ENCODE peak calls at places on chromosomes 11 and 22, in four cellular contexts. One of them, this sample, is unnamed.

GRCh38 chr11:14190992-14191773 is 167.8 kb downstream of the RRAS2 start:
- DNase-seq in heart left ventricle: no peak
- DNase-seq in uterus: no peak
- DNase-seq in H1: no peak
- DNase-seq in this sample: no peak

GRCh38 chr22:28105988-28106387 is 186.9 kb upstream of the PITPNB start:
- DNase-seq in H1: no peak
- DNase-seq in uterus: no peak
- DNase-seq in heart left ventricle: no peak
- DNase-seq in this sample: no peak

GRCh38 chr11:129862123-129862522 is 33.3 kb downstream of the NFRKB start:
- DNase-seq in uterus: no peak
- DNase-seq in heart left ventricle: no peak
- DNase-seq in H1: no peak
- DNase-seq in this sample: peak; percentile 14

GRCh38 chr22:23566716-23567475 is 13.2 kb downstream of the IGLL1 start:
- DNase-seq in heart left ventricle: no peak
- DNase-seq in H1: no peak
- DNase-seq in uterus: no peak
- DNase-seq in this sample: no peak

GRCh38 chr11:35247428-35247827 is 108.5 kb downstream of the CD44 start:
- DNase-seq in H1: no peak
- DNase-seq in uterus: no peak
- DNase-seq in heart left ventricle: no peak
- DNase-seq in this sample: no peak

GRCh38 chr11:62223095-62223494 is 14.6 kb downstream of the SCGB2A1 start:
- DNase-seq in heart left ventricle: no peak
- DNase-seq in uterus: no peak
- DNase-seq in H1: no peak
- DNase-seq in this sample: no peak

GRCh38 chr22:24359452-24360120 is 67.8 kb upstream of the ADORA2A start:
- DNase-seq in heart left ventricle: no peak
- DNase-seq in uterus: no peak
- DNase-seq in H1: no peak
- DNase-seq in this sample: no peak

GRCh38 chr11:43770173-43770572 is 89.6 kb downstream of the HSD17B12 start:
- DNase-seq in uterus: no peak
- DNase-seq in heart left ventricle: no peak
- DNase-seq in H1: no peak
- DNase-seq in this sample: no peak

GRCh38 chr11:96228472-96228871 is 114.5 kb downstream of the MAML2 start:
- DNase-seq in H1: no peak
- DNase-seq in heart left ventricle: peak; percentile 81
- DNase-seq in uterus: peak; percentile 67
- DNase-seq in this sample: peak; percentile 20

GRCh38 chr11:105109855-105110750 is 29.5 kb downstream of the CARD18 start:
- DNase-seq in H1: no peak
- DNase-seq in heart left ventricle: no peak
- DNase-seq in uterus: no peak
- DNase-seq in this sample: no peak

GRCh38 chr11:89361738-89362137 is 129.4 kb downstream of the NOX4 start:
- DNase-seq in heart left ventricle: no peak
- DNase-seq in H1: no peak
- DNase-seq in uterus: no peak
- DNase-seq in this sample: no peak

GRCh38 chr11:64809781-64810241 is 540 bp downstream of the MEN1 start:
- DNase-seq in uterus: no peak
- DNase-seq in heart left ventricle: no peak
- DNase-seq in H1: peak; percentile 71
- DNase-seq in this sample: no peak

GRCh38 chr11:72040497-72041363 is 39.6 kb downstream of the NUMA1 start:
- DNase-seq in heart left ventricle: peak; percentile 95
- DNase-seq in H1: peak; percentile 73
- DNase-seq in uterus: peak; percentile 96
- DNase-seq in this sample: peak; percentile 63

GRCh38 chr11:14369598-14369997 is 10.6 kb upstream of the RRAS2 start:
- DNase-seq in H1: peak; percentile 13
- DNase-seq in uterus: no peak
- DNase-seq in heart left ventricle: no peak
- DNase-seq in this sample: no peak

DNA sequence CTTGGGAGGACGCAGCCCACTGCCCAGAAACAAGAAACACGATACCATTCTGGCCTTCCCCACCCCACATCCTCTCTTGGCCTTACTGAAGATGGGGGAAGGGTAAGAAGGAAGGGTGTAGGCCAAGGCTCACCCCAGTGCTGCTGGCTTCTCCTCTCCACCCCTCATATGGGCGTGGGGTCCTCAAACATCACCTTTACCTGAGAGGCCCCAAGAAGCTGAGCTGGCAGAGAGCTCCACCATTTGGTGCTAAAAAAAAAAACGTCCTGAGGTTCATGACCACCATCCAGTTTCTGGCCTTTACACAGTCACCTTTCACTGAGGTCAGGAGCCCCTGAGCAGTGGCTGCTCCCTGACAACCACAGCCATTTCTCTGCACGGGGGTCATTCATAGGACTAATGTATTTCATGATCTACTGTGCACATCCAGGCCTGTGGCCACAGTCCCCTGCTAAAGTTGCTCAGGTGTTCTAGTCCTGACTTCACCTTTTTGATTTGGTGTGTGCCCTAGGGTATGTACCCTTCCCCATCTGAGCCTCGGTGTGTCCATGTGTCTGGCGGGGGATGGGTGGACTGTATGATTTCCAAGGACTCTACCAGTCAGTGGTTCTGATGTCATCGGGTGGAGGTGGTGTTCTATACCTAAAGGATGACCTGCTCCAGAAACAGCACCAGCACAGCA is 15.1 kb downstream of the RHOG start:
- DNase-seq in heart left ventricle: no peak
- DNase-seq in uterus: no peak
- DNase-seq in H1: no peak
- DNase-seq in this sample: no peak
- TF ChIP-seq POLR2A in heart left ventricle: no peak
- TF ChIP-seq POLR2A in uterus: no peak
- TF ChIP-seq POLR2A in H1: no peak
- TF ChIP-seq POLR2A in this sample: no peak

DNA sequence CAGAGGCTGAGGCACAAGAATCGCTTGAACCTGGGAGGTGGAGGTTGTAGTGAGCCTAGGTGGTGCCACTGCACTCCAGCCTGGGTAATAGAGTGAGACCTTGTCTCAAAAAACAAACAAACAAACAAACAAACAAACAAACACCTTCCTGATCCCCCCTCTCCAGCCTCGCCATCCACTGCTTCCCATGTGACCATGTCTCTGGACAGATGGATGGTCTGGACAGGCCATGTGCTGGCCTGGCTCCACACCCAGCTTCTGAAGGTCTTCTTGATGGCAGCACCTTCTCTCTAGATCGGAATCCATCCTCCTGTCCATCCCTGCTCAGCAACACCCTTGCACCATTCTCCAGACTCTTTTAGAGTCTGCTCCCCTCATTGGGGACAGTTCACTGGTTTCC is 10.7 kb upstream of the PEX26 start:
- DNase-seq in uterus: no peak
- DNase-seq in H1: no peak
- DNase-seq in heart left ventricle: no peak
- DNase-seq in this sample: no peak
- TF ChIP-seq POLR2A in uterus: no peak
- TF ChIP-seq POLR2A in H1: no peak
- TF ChIP-seq POLR2A in heart left ventricle: no peak
- TF ChIP-seq POLR2A in this sample: no peak

DNA sequence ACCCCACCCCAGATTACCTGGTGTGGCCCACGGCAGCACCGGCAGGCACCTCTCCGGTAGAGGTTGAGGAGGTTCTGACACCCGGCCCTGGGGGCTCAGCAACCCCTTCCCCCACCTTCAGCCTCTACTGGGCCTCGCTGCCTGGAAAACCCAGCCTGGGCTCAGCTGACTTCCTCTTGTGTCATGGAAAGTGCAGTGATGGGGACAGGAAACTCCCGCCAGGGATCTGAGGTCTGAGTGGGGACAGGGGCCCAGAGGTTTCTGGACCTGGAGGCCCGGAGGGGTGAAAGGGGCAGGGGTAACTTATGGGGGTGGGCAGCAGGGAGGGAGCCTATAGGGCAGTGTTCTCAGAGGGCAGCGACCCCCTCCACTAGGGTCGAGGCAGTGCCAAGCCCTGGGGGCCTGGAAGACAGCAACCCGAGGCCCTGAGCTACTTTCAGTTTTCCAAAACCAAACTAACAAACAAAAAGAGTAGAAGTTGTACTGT is 10.0 kb upstream of the CD5 start:
- DNase-seq in uterus: peak; percentile 12
- DNase-seq in H1: no peak
- DNase-seq in heart left ventricle: no peak
- DNase-seq in this sample: no peak
- TF ChIP-seq POLR2A in uterus: no peak
- TF ChIP-seq POLR2A in H1: no peak
- TF ChIP-seq POLR2A in heart left ventricle: no peak
- TF ChIP-seq POLR2A in this sample: no peak

DNA sequence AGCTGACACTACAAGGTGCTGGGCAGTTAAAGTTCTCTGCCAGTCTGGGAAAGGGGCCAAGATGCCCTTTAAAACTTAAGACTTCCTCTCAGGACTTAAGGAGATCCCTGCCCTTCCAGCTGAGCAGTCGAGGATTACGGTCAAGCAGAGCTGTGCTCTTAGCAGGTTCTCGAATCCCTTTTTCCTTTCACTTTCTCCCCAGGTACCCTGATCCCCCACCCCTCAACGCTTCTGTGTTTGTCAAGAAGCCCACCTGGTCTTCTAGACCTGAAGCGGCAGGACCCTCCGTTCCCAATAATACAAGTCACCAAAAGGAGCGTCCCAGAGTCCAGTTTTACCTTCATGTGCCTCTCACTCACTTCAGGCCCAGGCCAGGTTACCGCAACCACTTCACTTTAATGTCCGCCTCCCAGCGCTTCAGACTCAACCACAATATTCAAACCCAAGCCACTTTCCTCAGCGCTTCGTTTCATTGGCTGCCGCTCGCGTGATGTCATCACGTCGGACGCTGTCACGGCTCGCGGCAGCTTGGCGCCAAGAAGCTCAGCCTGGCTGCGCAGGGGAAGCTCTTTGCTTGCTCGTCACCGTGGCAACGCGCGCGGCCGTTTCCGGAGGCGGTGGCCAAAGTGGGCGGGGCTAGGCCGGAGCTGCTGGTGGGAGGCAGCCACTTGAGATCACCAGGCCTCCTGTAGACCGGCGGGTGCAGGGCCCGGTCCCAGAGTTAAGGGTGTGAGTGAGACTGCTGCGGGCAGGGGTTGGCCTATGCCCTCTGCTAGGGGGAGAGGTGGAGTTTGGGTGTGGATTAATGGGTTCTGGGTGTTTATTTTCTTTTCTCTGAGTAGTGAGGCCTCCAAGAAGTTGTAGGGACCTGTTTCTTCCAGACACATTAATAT is at the start of the genes KIF18A and METTL15:
- DNase-seq in uterus: peak; percentile 100
- DNase-seq in heart left ventricle: peak; percentile 100
- DNase-seq in H1: peak; percentile 99
- DNase-seq in this sample: peak; percentile 64
- TF ChIP-seq POLR2A in uterus: peak; percentile 71
- TF ChIP-seq POLR2A in heart left ventricle: no peak
- TF ChIP-seq POLR2A in H1: peak; percentile 83
- TF ChIP-seq POLR2A in this sample: peak; percentile 76

GRCh38 chr22:40953446-40953845 is 2.3 kb downstream of the RBX1 start:
- DNase-seq in uterus: no peak
- DNase-seq in heart left ventricle: no peak
- DNase-seq in H1: no peak
- DNase-seq in this sample: no peak

GRCh38 chr22:40954095-40954494 is 2.9 kb downstream of the RBX1 start:
- DNase-seq in uterus: no peak
- DNase-seq in H1: no peak
- DNase-seq in heart left ventricle: no peak
- DNase-seq in this sample: no peak

GRCh38 chr22:40950888-40951794 is at the start of gene RBX1:
- DNase-seq in uterus: peak; percentile 98
- DNase-seq in heart left ventricle: peak; percentile 98
- DNase-seq in H1: peak; percentile 99
- DNase-seq in this sample: peak; percentile 82

GRCh38 chr22:40955516-40955915 is 4.3 kb downstream of the RBX1 start:
- DNase-seq in H1: no peak
- DNase-seq in uterus: no peak
- DNase-seq in heart left ventricle: no peak
- DNase-seq in this sample: no peak

GRCh38 chr22:40951795-40952602 is 821 bp downstream of the RBX1 start:
- DNase-seq in uterus: no peak
- DNase-seq in H1: no peak
- DNase-seq in heart left ventricle: no peak
- DNase-seq in this sample: no peak
- TF ChIP-seq POLR2A in uterus: no peak
- TF ChIP-seq POLR2A in H1: peak; percentile 67
- TF ChIP-seq POLR2A in heart left ventricle: no peak
- TF ChIP-seq POLR2A in this sample: no peak

GRCh38 chr11:1260023-1260501 is 37.2 kb downstream of the MUC5B start:
- DNase-seq in heart left ventricle: no peak
- DNase-seq in uterus: no peak
- DNase-seq in H1: no peak
- DNase-seq in this sample: peak; percentile 67

GRCh38 chr11:1260620-1261019 is 37.8 kb downstream of the MUC5B start:
- DNase-seq in uterus: no peak
- DNase-seq in heart left ventricle: no peak
- DNase-seq in H1: no peak
- DNase-seq in this sample: no peak

GRCh38 chr11:1261241-1262071 is 38.6 kb downstream of the MUC5B start:
- DNase-seq in H1: no peak
- DNase-seq in heart left ventricle: no peak
- DNase-seq in uterus: no peak
- DNase-seq in this sample: no peak

GRCh38 chr11:1263036-1263435 is 40.2 kb downstream of the MUC5B start:
- DNase-seq in heart left ventricle: no peak
- DNase-seq in H1: no peak
- DNase-seq in uterus: no peak
- DNase-seq in this sample: no peak

DNA sequence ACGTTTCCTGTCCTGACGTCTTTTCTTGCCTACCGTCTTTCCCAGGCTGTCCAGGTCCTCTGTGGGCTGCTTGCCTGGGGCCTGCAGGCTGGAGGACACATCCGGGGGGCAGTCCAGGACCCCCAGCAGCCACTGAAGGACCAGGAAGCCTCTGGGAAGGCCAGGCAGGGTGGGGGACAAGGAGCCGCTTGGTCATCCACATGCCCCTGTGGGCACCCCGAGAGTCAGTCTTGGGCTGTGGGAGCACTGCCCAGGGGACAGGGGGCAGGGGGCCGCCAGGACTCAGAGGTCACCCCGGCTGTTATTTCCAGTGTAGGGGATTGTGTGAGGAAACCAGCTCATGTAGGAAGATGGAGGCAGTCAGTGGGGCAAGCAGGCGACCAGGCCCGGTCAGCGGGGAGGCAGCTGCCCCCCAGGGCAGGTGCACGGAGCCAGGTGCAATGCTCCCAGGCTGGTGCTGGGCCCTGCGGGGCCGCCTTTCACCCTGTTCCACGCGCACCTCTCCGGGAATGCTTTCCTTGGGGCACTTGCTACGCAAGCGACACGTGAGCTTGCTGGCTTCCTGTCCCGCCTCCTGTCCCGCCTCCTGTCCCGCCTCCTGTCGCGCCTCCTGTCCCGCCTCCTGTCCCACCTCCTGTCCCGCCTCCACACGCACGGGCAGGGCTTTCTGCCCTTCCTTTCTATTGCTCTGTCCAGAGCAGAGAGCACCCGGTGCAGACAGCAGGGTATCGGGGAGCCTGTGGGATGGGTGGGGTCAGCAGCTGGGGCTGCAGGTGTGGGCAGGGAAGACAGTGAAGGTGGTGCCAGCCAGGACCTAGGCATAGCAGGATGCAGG is 39.5 kb downstream of the MUC5B start:
- DNase-seq in uterus: peak; percentile 89
- DNase-seq in heart left ventricle: peak; percentile 94
- DNase-seq in H1: peak; percentile 83
- DNase-seq in this sample: peak; percentile 72
- TF ChIP-seq POLR2A in uterus: peak; percentile 61
- TF ChIP-seq POLR2A in heart left ventricle: no peak
- TF ChIP-seq POLR2A in H1: no peak
- TF ChIP-seq POLR2A in this sample: peak; percentile 58

This sample was measured in H54.